ENCODE peak calls at places on chromosomes 12 and 14, in five cellular contexts. S, D, N, R and O are unnamed samples.

GRCh38 chr12:77601069-77601468 is 229.6 kb upstream of the NAV3 start:
- DNase-seq in S (no peak), D (no peak), N (no peak), R (no peak), O (no peak)

GRCh38 chr12:127388985-127389384 is 878.0 kb upstream of the TMEM132C start:
- DNase-seq in R (no peak), S (peak; percentile 4), N (no peak), D (no peak), O (no peak)

GRCh38 chr14:72666610-72667009 is 227.3 kb downstream of the DPF3 start:
- DNase-seq in S (no peak), N (peak; percentile 35), D (peak; percentile 81), R (no peak), O (no peak)

GRCh38 chr14:103391048-103391447 is 5.8 kb downstream of the MARK3 start:
- DNase-seq in N (peak; percentile 61), R (no peak), S (peak; percentile 18), D (peak; percentile 84), O (no peak)

GRCh38 chr14:63840981-63841380 is 11.8 kb upstream of the SYNE2 start:
- DNase-seq in D (no peak), R (no peak), N (no peak), S (no peak), O (peak; percentile 27)

GRCh38 chr14:95192306-95192705 is 35.0 kb upstream of the DICER1 start:
- DNase-seq in S (no peak), R (no peak), N (no peak), D (no peak), O (no peak)

GRCh38 chr14:32408018-32408417 is 78.9 kb downstream of the AKAP6 start:
- DNase-seq in D (peak; percentile 43), N (no peak), S (no peak), R (no peak), O (no peak)

GRCh38 chr12:96360550-96360949 is 39.7 kb downstream of the CDK17 start:
- DNase-seq in S (no peak), R (no peak), D (no peak), N (no peak), O (no peak)